ENCODE peak calls at places on chromosomes 4 and X, in six cellular contexts. I is kidney tubule cell; D is stimulated activated CD4-positive, alpha-beta T cell treated with anti-CD3 and anti-CD28 coated beads, Interleukin-4, amount 100 ng/mL, for 48 hours; E is T-helper 1 cell; Z is caudate nucleus; Q is activated T-cell treated with anti-CD3 and anti-CD28 coated beads, Interleukin-2, amount 50 U/mL, for 4 hours. J is an unnamed sample.

GRCh38 chr4:115090483-115091075 is 22.8 kb downstream of the NDST4 start:
- DNase-seq in I (peak; percentile 43), D (no peak), E (no peak), Z (no peak), Q (no peak), J (no peak)

GRCh38 chr4:173415885-173416658 is 17.2 kb upstream of the SCRG1 start:
- DNase-seq in I (no peak), D (no peak), E (no peak), Z (no peak), Q (no peak), J (no peak)

GRCh38 chrX:71171110-71171801 is 26.6 kb downstream of the NLGN3 start:
- DNase-seq in I (no peak), D (no peak), E (no peak), Z (no peak), Q (no peak), J (no peak)

GRCh38 chr4:157961591-157961990 is 211.2 kb downstream of the GASK1B start:
- DNase-seq in I (peak; percentile 14), D (no peak), E (no peak), Z (no peak), Q (no peak), J (no peak)

GRCh38 chrX:30957753-30958152 is 68.7 kb upstream of the TAB3 start:
- DNase-seq in I (peak; percentile 94), D (no peak), E (no peak), Z (no peak), Q (no peak), J (no peak)

GRCh38 chr4:98564847-98565246 is 93.6 kb downstream of the TSPAN5 start:
- DNase-seq in I (no peak), D (no peak), E (no peak), Z (no peak), Q (no peak), J (no peak)

GRCh38 chr4:185657191-185657590 is 121.9 kb upstream of the PDLIM3 start:
- DNase-seq in I (no peak), D (no peak), E (no peak), Z (no peak), Q (no peak), J (no peak)

GRCh38 chr4:165711436-165711835 is 161.6 kb upstream of the TLL1 start:
- DNase-seq in I (no peak), D (no peak), E (no peak), Z (no peak), Q (no peak), J (no peak)

GRCh38 chr4:111689214-111689613 is 456.0 kb upstream of the FAM241A start:
- DNase-seq in I (no peak), D (no peak), E (no peak), Z (no peak), Q (no peak), J (no peak)

GRCh38 chr4:41132055-41132683 is 82.2 kb downstream of the APBB2 start:
- DNase-seq in I (no peak), D (no peak), E (no peak), Z (no peak), Q (no peak), J (no peak)

GRCh38 chr4:161010227-161010626 is 1153.6 kb downstream of the FSTL5 start:
- DNase-seq in I (no peak), D (no peak), E (no peak), Z (no peak), Q (no peak), J (no peak)

GRCh38 chr4:2366252-2367192 is 51.9 kb downstream of the ZFYVE28 start:
- DNase-seq in I (no peak), D (no peak), E (no peak), Z (no peak), Q (no peak), J (no peak)

GRCh38 chrX:68807818-68808217 is 21.0 kb upstream of the EFNB1 start:
- DNase-seq in I (peak; percentile 30), D (no peak), E (no peak), Z (no peak), Q (no peak), J (no peak)

GRCh38 chr4:165398570-165398969 is 19.8 kb downstream of the CPE start:
- DNase-seq in I (peak; percentile 39), D (no peak), E (no peak), Z (no peak), Q (no peak), J (no peak)

GRCh38 chr4:3364634-3365314 is 72.0 kb downstream of the RGS12 start:
- DNase-seq in I (no peak), D (no peak), E (no peak), Z (no peak), Q (no peak), J (no peak)

GRCh38 chrX:15170927-15171326 is 99.0 kb downstream of the ASB9 start:
- DNase-seq in I (peak; percentile 48), D (no peak), E (no peak), Z (no peak), Q (no peak), J (no peak)

GRCh38 chr4:158729716-158730559 is 6.7 kb upstream of the PPID start:
- DNase-seq in I (peak; percentile 71), D (peak; percentile 34), E (no peak), Z (peak; percentile 19), Q (peak; percentile 32), J (no peak)

GRCh38 chrX:38060331-38060878 is 54.1 kb downstream of the SYTL5 start:
- DNase-seq in I (peak; percentile 41), D (no peak), E (no peak), Z (no peak), Q (no peak), J (no peak)

GRCh38 chr4:53705151-53705764 is 114.0 kb upstream of the LNX1 start:
- DNase-seq in I (peak; percentile 65), D (no peak), E (no peak), Z (no peak), Q (no peak), J (no peak)

GRCh38 chr4:121256346-121256745 is 92.2 kb upstream of the TNIP3 start:
- DNase-seq in I (peak; percentile 81), D (peak; percentile 50), E (no peak), Z (no peak), Q (peak; percentile 49), J (no peak)

GRCh38 chr4:77052352-77052751 is 23.4 kb downstream of the CCNI start:
- DNase-seq in I (peak; percentile 44), D (peak; percentile 48), E (peak; percentile 19), Z (no peak), Q (peak; percentile 62), J (peak; percentile 52)

GRCh38 chrX:120299928-120300327 is 11.3 kb downstream of the TMEM255A start:
- DNase-seq in I (no peak), D (no peak), E (no peak), Z (no peak), Q (no peak), J (no peak)

GRCh38 chr4:15244354-15244753 is 183.5 kb upstream of the C1QTNF7 start:
- DNase-seq in I (peak; percentile 61), D (no peak), E (no peak), Z (no peak), Q (no peak), J (no peak)

GRCh38 chrX:15373986-15374385 is 10.2 kb downstream of the VEGFD start:
- DNase-seq in I (no peak), D (no peak), E (no peak), Z (no peak), Q (no peak), J (no peak)

GRCh38 chr4:142402925-142403324 is 443.2 kb downstream of the INPP4B start:
- DNase-seq in I (peak; percentile 23), D (no peak), E (no peak), Z (no peak), Q (no peak), J (no peak)

GRCh38 chrX:17441965-17442364 is 67.0 kb downstream of the NHS start:
- DNase-seq in I (peak; percentile 79), D (no peak), E (no peak), Z (no peak), Q (no peak), J (no peak)

GRCh38 chr4:174317531-174317930 is 33.8 kb downstream of the CEP44 start:
- DNase-seq in I (no peak), D (no peak), E (no peak), Z (no peak), Q (no peak), J (no peak)

J was measured in CMK.